ENCODE peak calls at places on chromosomes 12 and 14, in seven cellular contexts. T, J, E, Z, C, A and X are unnamed samples.

GRCh38 chr14:68911594-68912227 is 67.4 kb downstream of the ACTN1 start:
- DNase-seq in Z (peak), A (no peak), C (peak), J (peak), T (peak), E (peak), X (peak)

GRCh38 chr14:92528486-92529100 is 15.0 kb downstream of the RIN3 start:
- DNase-seq in J (no peak), Z (no peak), C (no peak), T (no peak), A (no peak), E (no peak), X (no peak)

GRCh38 chr12:40474630-40475029 is 217.6 kb upstream of the CNTN1 start:
- DNase-seq in Z (no peak), T (no peak), C (no peak), A (no peak), E (no peak), J (no peak), X (no peak)

GRCh38 chr12:94701711-94702110 is 51.4 kb upstream of the TMCC3 start:
- DNase-seq in J (no peak), A (no peak), Z (no peak), C (no peak), E (no peak), T (no peak), X (no peak)

GRCh38 chr12:95848575-95849388 is 10.0 kb upstream of the SNRPF start:
- DNase-seq in E (no peak), Z (peak), A (no peak), T (peak), C (no peak), J (no peak), X (no peak)

GRCh38 chr12:89733579-89734201 is 25.1 kb upstream of the ATP2B1 start:
- DNase-seq in E (no peak), J (no peak), C (no peak), A (no peak), T (no peak), Z (no peak), X (no peak)

GRCh38 chr14:57957441-57957840 is 91.5 kb upstream of the SLC35F4 start:
- DNase-seq in J (no peak), E (no peak), T (no peak), C (no peak), A (no peak), Z (no peak), X (no peak)

GRCh38 chr12:31849090-31849687 is 110.0 kb upstream of the RESF1 start:
- DNase-seq in T (no peak), A (no peak), J (no peak), E (no peak), C (no peak), Z (no peak), X (no peak)

GRCh38 chr12:93174048-93174447 is 203.7 kb upstream of the NUDT4 start:
- DNase-seq in C (no peak), T (no peak), J (no peak), Z (peak), A (no peak), E (no peak), X (no peak)

GRCh38 chr14:54447231-54447692 is 6.1 kb upstream of the CNIH1 start:
- DNase-seq in T (peak), Z (no peak), A (no peak), E (no peak), J (no peak), C (no peak), X (no peak)

GRCh38 chr12:20440408-20440807 is 72.1 kb downstream of the PDE3A start:
- DNase-seq in J (no peak), A (no peak), T (no peak), C (no peak), E (no peak), Z (no peak), X (no peak)

GRCh38 chr12:69433653-69434052 is 36.5 kb upstream of the FRS2 start:
- DNase-seq in J (no peak), C (no peak), E (no peak), A (no peak), Z (no peak), T (no peak), X (no peak)

GRCh38 chr12:132275110-132275531 is 54.3 kb downstream of the GALNT9 start:
- DNase-seq in E (peak), Z (peak), C (no peak), A (no peak), J (no peak), T (peak), X (no peak)

GRCh38 chr12:81668475-81668874 is 90.7 kb downstream of the PPFIA2 start:
- DNase-seq in J (no peak), E (no peak), T (no peak), C (no peak), Z (no peak), A (no peak), X (no peak)

GRCh38 chr14:89428556-89429196 is 11.6 kb upstream of the FOXN3 start:
- DNase-seq in C (no peak), T (no peak), E (no peak), Z (no peak), J (no peak), A (no peak), X (no peak)

GRCh38 chr12:88793091-88793490 is 212.8 kb upstream of the KITLG start:
- DNase-seq in Z (no peak), A (no peak), C (no peak), E (no peak), J (no peak), T (no peak), X (no peak)

GRCh38 chr14:92154283-92154942 is 32.6 kb downstream of the CPSF2 start:
- DNase-seq in C (no peak), T (peak), E (no peak), A (no peak), J (no peak), Z (no peak), X (no peak)

GRCh38 chr14:105384041-105384557 is 14.2 kb upstream of the TEX22 start:
- DNase-seq in T (no peak), J (no peak), C (no peak), E (no peak), Z (no peak), A (no peak), X (no peak)

GRCh38 chr14:67533754-67534085 is 630 bp downstream of the PLEKHH1 start:
- DNase-seq in T (no peak), Z (no peak), C (no peak), A (no peak), J (no peak), E (no peak), X (no peak)

GRCh38 chr14:24147761-24148428 is 597 bp downstream of the RNF31 start:
- DNase-seq in T (no peak), A (no peak), C (no peak), J (no peak), E (no peak), Z (no peak), X (no peak)

GRCh38 chr12:124586756-124587155 is 19.3 kb upstream of the NCOR2 start:
- DNase-seq in A (no peak), T (no peak), E (no peak), C (no peak), J (no peak), Z (no peak), X (no peak)

GRCh38 chr12:124592050-124592449 is 24.6 kb upstream of the NCOR2 start:
- DNase-seq in A (no peak), C (no peak), J (no peak), T (no peak), Z (no peak), E (no peak), X (no peak)

GRCh38 chr12:124590447-124590846 is 23.0 kb upstream of the NCOR2 start:
- DNase-seq in E (no peak), C (no peak), J (no peak), A (no peak), T (no peak), Z (no peak), X (no peak)

GRCh38 chr12:124588018-124588634 is 20.7 kb upstream of the NCOR2 start:
- DNase-seq in Z (no peak), E (no peak), J (no peak), A (no peak), T (no peak), C (no peak), X (no peak)

GRCh38 chr12:124588689-124589318 is 21.4 kb upstream of the NCOR2 start:
- DNase-seq in Z (no peak), T (no peak), A (no peak), C (no peak), J (no peak), E (no peak), X (no peak)
- TF ChIP-seq TAF1 in Z (no peak), T (no peak), A (no peak), C (no peak), J (no peak), E (no peak), X (no peak)

GRCh38 chr14:44453433-44454171 is 53.5 kb downstream of the FSCB start:
- DNase-seq in Z (no peak), A (no peak), J (no peak), C (no peak), E (no peak), T (no peak), X (no peak)
- TF ChIP-seq TAF1 in Z (no peak), A (no peak), J (no peak), C (no peak), E (no peak), T (no peak), X (no peak)

GRCh38 chr12:112919131-112919530 is 12.4 kb downstream of the OAS1 start:
- DNase-seq in A (no peak), T (no peak), E (no peak), C (no peak), Z (no peak), J (no peak), X (no peak)

GRCh38 chr12:112913038-112913688 is 6.4 kb downstream of the OAS1 start:
- DNase-seq in A (no peak), E (no peak), J (no peak), T (no peak), Z (no peak), C (no peak), X (no peak)

DNA sequence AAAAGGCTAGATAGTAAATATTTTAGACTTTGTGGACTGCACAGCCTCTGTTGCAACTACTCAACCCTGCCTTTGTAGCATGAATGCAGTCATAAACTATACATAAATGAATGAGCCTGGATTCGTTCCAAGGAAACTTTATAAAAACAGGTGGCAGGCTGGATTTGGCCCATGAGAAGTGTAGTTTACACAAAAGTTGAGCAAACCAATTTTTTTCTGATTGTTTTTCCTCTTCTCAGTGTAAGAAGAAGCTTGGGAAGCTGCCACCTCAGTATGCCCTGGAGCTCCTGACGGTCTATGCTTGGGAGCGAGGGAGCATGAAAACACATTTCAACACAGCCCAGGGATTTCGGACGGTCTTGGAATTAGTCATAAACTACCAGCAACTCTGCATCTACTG is 9.5 kb downstream of the OAS1 start:
- DNase-seq in A (no peak), J (no peak), E (no peak), C (no peak), T (no peak), Z (no peak), X (no peak)
- TF ChIP-seq TAF1 in A (no peak), J (no peak), E (no peak), C (no peak), T (no peak), Z (no peak), X (no peak)

DNA sequence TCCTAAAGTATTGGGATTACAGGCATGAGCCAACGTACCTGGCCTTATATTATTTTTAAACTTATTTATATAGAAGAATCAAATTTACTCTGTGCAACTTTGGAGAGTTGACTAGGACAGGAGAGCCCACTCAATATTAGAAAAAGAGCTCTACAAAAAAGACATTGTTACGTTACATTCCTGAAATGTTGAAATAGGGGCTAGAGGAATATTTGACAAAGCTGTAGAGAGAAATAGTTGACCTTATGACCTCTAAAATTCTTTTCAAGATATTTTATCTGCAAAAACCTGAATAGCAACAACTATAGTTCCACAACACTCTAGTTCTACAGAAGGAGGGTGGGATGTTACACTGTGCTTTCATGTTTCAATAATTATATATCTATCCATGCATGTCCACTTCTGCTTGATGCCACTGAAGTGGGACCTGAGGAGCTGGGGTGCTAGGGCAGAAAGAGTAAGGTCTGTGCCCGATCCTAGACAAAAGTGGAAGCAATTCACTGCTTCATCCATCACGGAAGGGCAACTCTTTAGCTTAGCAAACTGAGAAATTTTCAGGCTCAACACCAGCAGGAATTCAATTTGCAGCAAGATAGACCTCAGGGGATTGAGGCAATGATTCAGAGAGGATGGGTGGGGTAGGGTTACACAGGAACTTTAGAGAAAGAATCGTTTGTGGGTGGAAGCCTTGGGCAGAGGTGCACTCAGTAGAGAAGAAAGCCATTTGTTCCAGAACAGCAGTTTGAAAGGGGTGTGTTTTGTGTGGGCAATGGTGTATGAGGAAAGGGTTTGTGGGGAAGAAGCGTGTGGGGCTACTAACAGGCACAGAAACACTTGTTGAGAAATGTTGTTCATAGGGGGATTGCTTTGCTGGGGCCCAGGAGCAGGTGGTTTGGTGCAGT is 16.0 kb upstream of the RNASE10 start:
- DNase-seq in Z (no peak), T (peak), A (peak), E (no peak), J (no peak), C (no peak), X (no peak)
- TF ChIP-seq TAF1 in Z (no peak), T (no peak), A (no peak), E (no peak), J (no peak), C (no peak), X (no peak)

GRCh38 chr12:110251381-110251780 is 29.7 kb upstream of the ATP2A2 start:
- DNase-seq in J (no peak), A (no peak), C (no peak), Z (no peak), T (no peak), E (no peak), X (no peak)

GRCh38 chr12:110247340-110248095 is 33.5 kb upstream of the ATP2A2 start:
- DNase-seq in T (peak), Z (no peak), C (no peak), A (no peak), J (no peak), E (no peak), X (no peak)

GRCh38 chr12:110248096-110248447 is 33.0 kb upstream of the ATP2A2 start:
- DNase-seq in C (no peak), J (no peak), E (no peak), Z (no peak), A (no peak), T (no peak), X (no peak)

GRCh38 chr12:110249716-110250225 is 31.3 kb upstream of the ATP2A2 start:
- DNase-seq in C (no peak), J (no peak), T (peak), Z (no peak), E (no peak), A (peak), X (no peak)

DNA sequence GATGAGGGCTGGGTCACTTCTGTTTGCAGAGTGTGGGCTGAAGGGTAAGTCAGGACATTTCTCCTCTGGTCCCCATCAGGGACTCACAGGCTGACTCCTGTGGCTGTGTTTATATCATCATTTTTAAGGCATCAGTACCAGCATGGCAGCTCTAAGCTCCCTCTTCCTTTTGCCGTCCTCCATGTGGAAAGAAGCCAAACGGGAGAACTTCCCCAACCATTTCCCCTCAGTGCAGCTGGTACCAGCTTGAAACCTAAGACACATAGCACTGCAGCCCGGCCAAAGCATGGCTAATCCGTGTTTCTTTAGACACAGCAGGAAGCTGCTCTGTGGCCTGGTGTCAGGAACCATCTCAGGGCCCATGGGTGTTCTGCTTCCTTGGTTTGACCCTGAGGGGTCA is 31.9 kb upstream of the ATP2A2 start:
- DNase-seq in T (no peak), A (no peak), C (no peak), J (no peak), Z (no peak), E (no peak), X (no peak)
- TF ChIP-seq TAF1 in T (no peak), A (no peak), C (no peak), J (no peak), Z (no peak), E (no peak), X (no peak)